ENCODE peak calls at places on chromosomes 2 and 18, in eight cellular contexts. L, U, M, P, I, T, F and S are unnamed samples.

GRCh38 chr2:127647242-127648190 is 1.6 kb downstream of the GPR17 start:
- DNase-seq in L (no peak), M (no peak), F (no peak), U (no peak), I (no peak), P (no peak), T (no peak), S (no peak)

GRCh38 chr2:26883971-26884370 is 36.0 kb downstream of the DPYSL5 start:
- DNase-seq in T (no peak), M (no peak), I (no peak), U (no peak), L (no peak), F (no peak), P (no peak), S (no peak)

GRCh38 chr18:79516441-79516931 is 120.8 kb downstream of the NFATC1 start:
- DNase-seq in M (no peak), U (no peak), T (no peak), P (no peak), L (no peak), F (peak), I (no peak), S (no peak)

GRCh38 chr2:63875143-63875542 is 33.4 kb downstream of the UGP2 start:
- DNase-seq in M (no peak), T (no peak), F (no peak), U (peak), I (no peak), L (no peak), P (no peak), S (no peak)

GRCh38 chr2:25275575-25275965 is 66.2 kb downstream of the DNMT3A start:
- DNase-seq in L (no peak), I (no peak), P (no peak), M (no peak), U (no peak), F (no peak), T (no peak), S (no peak)

GRCh38 chr2:180707867-180708205 is 272.6 kb upstream of the UBE2E3 start:
- DNase-seq in P (no peak), I (no peak), U (peak), M (peak), F (no peak), L (no peak), T (peak), S (no peak)

GRCh38 chr2:37993135-37993534 is 68.0 kb downstream of the RMDN2 start:
- DNase-seq in P (no peak), T (no peak), F (no peak), I (no peak), M (no peak), U (no peak), L (no peak), S (no peak)

GRCh38 chr2:214671330-214671850 is 138.1 kb downstream of the BARD1 start:
- DNase-seq in U (no peak), P (no peak), I (no peak), L (no peak), M (no peak), T (no peak), F (no peak), S (no peak)